ENCODE peak calls at places on chromosome 16, in seven cellular contexts. H is H1, K is neuronal stem cell, X is IMR-90, U is mesenchymal stem cell, B is mesendoderm, D is trophoblast cell. J is an unnamed sample.
A peak's percentile ranks its signal among the peaks of the same experiment; 100 is the strongest.

GRCh38 chr16:85402910-85403692 is 210.0 kb upstream of the GSE1 start:
- DNase-seq in H (no peak), K (no peak), X (peak; percentile 77), U (peak; percentile 70), B (peak; percentile 59), D (no peak), J (no peak)

GRCh38 chr16:14320406-14320805 is 249.3 kb downstream of the MRTFB start:
- DNase-seq in H (no peak), K (no peak), X (no peak), U (no peak), B (no peak), D (no peak), J (no peak)

GRCh38 chr16:51994597-51994996 is 552.3 kb downstream of the TOX3 start:
- DNase-seq in H (no peak), K (no peak), X (no peak), U (no peak), B (no peak), D (peak; percentile 65), J (no peak)

GRCh38 chr16:55539049-55539448 is 27.4 kb upstream of the CAPNS2 start:
- DNase-seq in H (no peak), K (no peak), X (peak; percentile 65), U (peak; percentile 47), B (no peak), D (peak; percentile 27), J (no peak)

GRCh38 chr16:63361032-63361624 is 1324.9 kb upstream of the CDH8 start:
- DNase-seq in H (no peak), K (peak; percentile 44), X (peak; percentile 66), U (peak; percentile 68), B (peak; percentile 72), D (peak; percentile 66), J (no peak)

GRCh38 chr16:66961065-66961744 is at the start of gene CES3:
- DNase-seq in H (peak; percentile 79), K (peak; percentile 61), X (peak; percentile 58), U (peak; percentile 74), B (peak; percentile 94), D (peak; percentile 71), J (peak; percentile 93)

GRCh38 chr16:51474414-51475091 is 323.5 kb upstream of the SALL1 start:
- DNase-seq in H (no peak), K (no peak), X (no peak), U (no peak), B (no peak), D (no peak), J (no peak)

GRCh38 chr16:28478511-28479180 is 6.5 kb upstream of the NPIPB7 start:
- DNase-seq in H (no peak), K (no peak), X (no peak), U (no peak), B (no peak), D (no peak), J (no peak)

GRCh38 chr16:53504161-53504663 is 1.2 kb upstream of the AKTIP start:
- DNase-seq in H (no peak), K (no peak), X (peak; percentile 31), U (no peak), B (peak; percentile 61), D (peak; percentile 23), J (no peak)

GRCh38 chr16:71671165-71671564 is 45.2 kb downstream of the MARVELD3 start:
- DNase-seq in H (no peak), K (no peak), X (no peak), U (no peak), B (no peak), D (no peak), J (no peak)

GRCh38 chr16:55470533-55471371 is 8.2 kb upstream of the MMP2 start:
- DNase-seq in H (no peak), K (no peak), X (no peak), U (peak; percentile 32), B (peak; percentile 83), D (peak; percentile 40), J (peak; percentile 52)

GRCh38 chr16:9091867-9092281 is 430 bp downstream of the HAPSTR1 start:
- DNase-seq in H (no peak), K (peak; percentile 21), X (no peak), U (peak; percentile 33), B (peak; percentile 27), D (peak; percentile 51), J (no peak)

GRCh38 chr16:30885196-30885595 is 8.7 kb downstream of the BCL7C start:
- DNase-seq in H (no peak), K (no peak), X (no peak), U (no peak), B (no peak), D (no peak), J (no peak)

GRCh38 chr16:55526448-55526847 is 17.6 kb downstream of the LPCAT2 start:
- DNase-seq in H (no peak), K (no peak), X (no peak), U (no peak), B (no peak), D (no peak), J (no peak)

GRCh38 chr16:56363181-56363716 is 62.1 kb downstream of the AMFR start:
- DNase-seq in H (no peak), K (no peak), X (no peak), U (no peak), B (no peak), D (no peak), J (no peak)

GRCh38 chr16:77991701-77992100 is 30.6 kb upstream of the CLEC3A start:
- DNase-seq in H (no peak), K (no peak), X (no peak), U (no peak), B (peak; percentile 33), D (no peak), J (peak; percentile 77)

GRCh38 chr16:28863929-28864886 is 565 bp downstream of the SH2B1 start:
- DNase-seq in H (no peak), K (no peak), X (peak; percentile 55), U (peak; percentile 63), B (no peak), D (peak; percentile 32), J (no peak)

GRCh38 chr16:8936421-8936820 is 27.3 kb downstream of the USP7 start:
- DNase-seq in H (peak; percentile 39), K (no peak), X (peak; percentile 54), U (peak; percentile 53), B (peak; percentile 90), D (peak; percentile 83), J (peak; percentile 79)

GRCh38 chr16:54281535-54282201 is 4.9 kb downstream of the IRX3 start:
- DNase-seq in H (no peak), K (no peak), X (no peak), U (no peak), B (peak; percentile 12), D (peak; percentile 17), J (no peak)

GRCh38 chr16:83728518-83728917 is 79.3 kb upstream of the HSBP1 start:
- DNase-seq in H (no peak), K (no peak), X (no peak), U (no peak), B (no peak), D (no peak), J (no peak)

GRCh38 chr16:54102888-54103866 is 183.4 kb downstream of the IRX3 start:
- DNase-seq in H (no peak), K (no peak), X (no peak), U (no peak), B (no peak), D (no peak), J (no peak)

GRCh38 chr16:1457489-1458245 is 13.3 kb upstream of the CCDC154 start:
- DNase-seq in H (no peak), K (no peak), X (no peak), U (no peak), B (no peak), D (no peak), J (no peak)

GRCh38 chr16:1458977-1459341 is 14.6 kb upstream of the CCDC154 start:
- DNase-seq in H (no peak), K (no peak), X (no peak), U (no peak), B (no peak), D (no peak), J (no peak)

GRCh38 chr16:1455190-1456171 is 11.1 kb upstream of the CCDC154 start:
- DNase-seq in H (no peak), K (no peak), X (no peak), U (no peak), B (no peak), D (no peak), J (no peak)

GRCh38 chr16:1458336-1458976 is 14.1 kb upstream of the CCDC154 start:
- DNase-seq in H (no peak), K (no peak), X (peak; percentile 41), U (no peak), B (no peak), D (no peak), J (no peak)

DNA sequence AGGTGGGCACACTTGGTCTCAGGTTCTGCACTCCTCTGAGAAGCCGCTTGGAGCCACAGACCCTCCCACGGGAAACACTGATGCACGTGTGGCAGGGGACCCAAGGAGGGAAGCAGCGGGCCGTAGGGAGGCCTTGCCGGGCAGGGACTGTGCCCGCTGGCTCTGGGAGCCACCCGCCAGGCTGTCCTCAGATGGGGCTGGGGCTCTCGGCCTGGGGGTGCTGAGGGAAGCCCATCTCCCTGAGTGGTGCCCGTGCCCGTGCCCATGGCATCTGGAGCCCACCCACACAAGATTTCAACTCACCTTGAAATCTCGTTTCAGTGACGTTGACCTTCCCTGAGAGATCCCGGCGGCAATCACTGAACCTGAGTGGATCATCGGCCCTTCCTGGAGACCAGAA is 12.6 kb upstream of the CCDC154 start:
- DNase-seq in H (no peak), K (no peak), X (no peak), U (no peak), B (no peak), D (no peak), J (no peak)
- H3K18ac ChIP-seq in H (no peak overlapping the region), K (no peak overlapping the region), X (no peak overlapping the region), U (no peak overlapping the region), B (no peak overlapping the region), D (no peak overlapping the region), J (no peak overlapping the region)

GRCh38 chr16:79993810-79994209 is 393.3 kb upstream of the MAF start:
- DNase-seq in H (no peak), K (no peak), X (no peak), U (no peak), B (no peak), D (no peak), J (no peak)
- H3K18ac ChIP-seq in H (no peak overlapping the region), K (no peak overlapping the region), X (no peak overlapping the region), U (no peak overlapping the region), B (no peak overlapping the region), D (no peak overlapping the region), J (no peak overlapping the region)

GRCh38 chr16:58024673-58025350 is 742 bp upstream of the MMP15 start:
- DNase-seq in H (no peak), K (no peak), X (no peak), U (peak; percentile 33), B (peak; percentile 84), D (peak; percentile 94), J (peak; percentile 76)
- H3K18ac ChIP-seq in H (peak overlapping the region; percentile 80), K (peak overlapping the region; percentile 67), X (no peak overlapping the region), U (peak overlapping the region; percentile 71), B (peak overlapping the region; percentile 65), D (peak overlapping the region; percentile 48), J (peak overlapping the region; percentile 32)

GRCh38 chr16:10856042-10856441 is 21.0 kb upstream of the CIITA start:
- DNase-seq in H (no peak), K (no peak), X (no peak), U (no peak), B (no peak), D (no peak), J (no peak)

GRCh38 chr16:10859650-10860049 is 17.4 kb upstream of the CIITA start:
- DNase-seq in H (no peak), K (no peak), X (no peak), U (no peak), B (no peak), D (no peak), J (no peak)

GRCh38 chr16:10862432-10862831 is 14.6 kb upstream of the CIITA start:
- DNase-seq in H (no peak), K (no peak), X (peak; percentile 54), U (no peak), B (no peak), D (peak; percentile 41), J (no peak)

GRCh38 chr16:10859020-10859419 is 18.0 kb upstream of the CIITA start:
- DNase-seq in H (no peak), K (no peak), X (no peak), U (no peak), B (no peak), D (no peak), J (no peak)

GRCh38 chr16:10858203-10858602 is 18.8 kb upstream of the CIITA start:
- DNase-seq in H (no peak), K (no peak), X (no peak), U (no peak), B (no peak), D (no peak), J (no peak)
- H3K18ac ChIP-seq in H (no peak overlapping the region), K (no peak overlapping the region), X (no peak overlapping the region), U (no peak overlapping the region), B (no peak overlapping the region), D (no peak overlapping the region), J (no peak overlapping the region)